ENCODE peak calls at places on chromosome 1, in four cellular contexts. T is CD8-positive, alpha-beta T cell; G is foreskin fibroblast; L is A549. D is an unnamed sample.

GRCh38 chr1:61892977-61893376 is 150.7 kb downstream of the PATJ start:
- DNase-seq in T (no peak), L (no peak), G (no peak), D (no peak)

GRCh38 chr1:24417681-24418080 is 2.1 kb downstream of the NIPAL3 start:
- DNase-seq in L (no peak), G (no peak), T (no peak), D (no peak)

GRCh38 chr1:75172556-75172955 is 38.4 kb downstream of the LHX8 start:
- DNase-seq in T (no peak), L (no peak), G (no peak), D (no peak)

GRCh38 chr1:117127840-117128239 is 6.3 kb upstream of the TRIM45 start:
- DNase-seq in T (no peak), L (no peak), G (no peak), D (no peak)

GRCh38 chr1:180614746-180615145 is 17.1 kb upstream of the XPR1 start:
- DNase-seq in G (no peak), T (no peak), L (no peak), D (no peak)

GRCh38 chr1:221712198-221712684 is 29.6 kb downstream of the DUSP10 start:
- DNase-seq in G (peak), T (no peak), L (peak), D (no peak)

GRCh38 chr1:222643603-222643936 is 25.7 kb downstream of the MIA3 start:
- DNase-seq in T (no peak), G (peak), L (peak), D (no peak)

GRCh38 chr1:1894354-1895049 is 3.6 kb upstream of the GNB1 start:
- DNase-seq in L (no peak), T (no peak), G (no peak), D (no peak)

GRCh38 chr1:196877964-196878363 is 9.9 kb upstream of the CFHR4 start:
- DNase-seq in T (no peak), L (peak), G (peak), D (peak)

GRCh38 chr1:74508449-74508848 is 4.0 kb downstream of the LRRC53 start:
- DNase-seq in G (no peak), T (no peak), L (no peak), D (no peak)

GRCh38 chr1:116909511-116910378 is at the start of gene PTGFRN:
- DNase-seq in T (peak), G (peak), L (peak), D (peak)

GRCh38 chr1:1239247-1239623 is 7.2 kb downstream of the B3GALT6 start:
- DNase-seq in G (no peak), L (no peak), T (no peak), D (no peak)

GRCh38 chr1:172638885-172639831 is 19.7 kb upstream of the FASLG start:
- DNase-seq in L (peak), G (peak), T (peak), D (no peak)

GRCh38 chr1:206468571-206468970 is 1.7 kb upstream of the IKBKE start:
- DNase-seq in L (no peak), G (no peak), T (no peak), D (no peak)
- TF ChIP-seq CTCF in L (no peak), G (no peak), T (no peak), D (peak)

GRCh38 chr1:182599339-182599738 is 4.8 kb downstream of the RGS16 start:
- DNase-seq in T (no peak), L (no peak), G (no peak), D (no peak)
- TF ChIP-seq CTCF in T (peak), L (peak), G (peak), D (peak)

GRCh38 chr1:225664762-225665161 is 11.8 kb upstream of the ENAH start:
- DNase-seq in L (no peak), T (no peak), G (no peak), D (no peak)
- TF ChIP-seq CTCF in L (no peak), T (no peak), G (no peak), D (no peak)

GRCh38 chr1:6083801-6084467 is 38.2 kb downstream of the KCNAB2 start:
- DNase-seq in T (no peak), L (no peak), G (peak), D (no peak)

GRCh38 chr1:6081901-6082300 is 36.2 kb downstream of the KCNAB2 start:
- DNase-seq in L (no peak), G (no peak), T (no peak), D (no peak)

GRCh38 chr1:6083385-6083784 is 37.7 kb downstream of the KCNAB2 start:
- DNase-seq in T (no peak), L (no peak), G (no peak), D (no peak)

GRCh38 chr1:6080469-6080868 is 34.8 kb downstream of the KCNAB2 start:
- DNase-seq in T (no peak), G (no peak), L (peak), D (no peak)

DNA sequence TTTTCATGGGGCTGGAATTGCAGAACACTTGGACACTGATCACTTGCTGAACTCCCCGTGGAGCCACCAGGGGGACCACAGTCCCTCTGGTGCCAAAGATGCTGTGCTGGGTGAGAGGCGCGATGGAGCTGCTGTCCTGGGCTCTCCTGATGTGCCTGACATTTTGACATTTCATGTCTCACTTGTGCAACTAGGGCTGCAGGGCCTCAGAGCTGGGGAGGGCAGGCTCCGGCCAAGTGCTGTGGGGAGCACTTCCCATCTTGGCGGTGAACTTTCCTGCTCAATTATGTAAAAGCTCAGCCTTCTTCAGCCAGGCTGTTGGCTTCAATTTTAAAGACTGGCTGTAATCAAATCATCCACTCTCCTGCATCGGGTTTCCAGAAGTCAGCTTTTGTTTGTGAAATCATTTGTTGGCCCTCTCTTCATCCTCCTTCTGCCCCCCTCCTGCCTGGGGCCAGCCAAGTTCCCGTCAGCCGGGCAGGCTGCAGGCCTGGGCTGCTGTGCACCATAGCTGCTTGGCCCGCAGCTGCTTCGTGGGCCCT is 36.8 kb downstream of the KCNAB2 start:
- DNase-seq in L (no peak), G (peak), T (no peak), D (peak)
- TF ChIP-seq CTCF in L (no peak), G (peak), T (no peak), D (peak)

DNA sequence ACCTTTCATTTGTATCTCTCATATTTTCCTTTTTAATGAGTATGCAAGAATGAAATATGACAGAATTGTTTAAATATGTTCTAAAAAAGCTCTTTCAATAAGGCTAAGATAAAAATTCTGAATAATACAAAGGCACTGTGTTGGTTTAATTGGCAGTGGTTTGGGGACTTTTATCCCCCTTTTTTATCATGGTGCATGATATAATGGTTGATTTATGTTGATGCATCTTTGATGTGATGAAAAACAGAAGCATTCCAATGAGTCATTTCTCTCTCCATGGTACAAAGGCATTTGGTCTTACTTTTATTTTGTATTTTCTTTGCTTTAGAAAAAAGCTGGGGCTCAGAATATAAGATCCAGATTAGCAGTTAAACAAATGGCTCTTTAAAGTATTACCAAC is 127.2 kb upstream of the GREM2 start:
- DNase-seq in G (no peak), L (no peak), T (no peak), D (no peak)
- TF ChIP-seq CTCF in G (no peak), L (no peak), T (no peak), D (no peak)